ENCODE peak calls at places on chromosomes 13 and 19, in nine cellular contexts. N is fibroblast of the aortic adventitia, Z is omental fat pad, B is epithelial cell of esophagus, G is vagina, R is right atrium auricular region, O is AG04450, T is Calu3, K is glutamatergic neuron. J is an unnamed sample.
A peak's percentile ranks its signal among the peaks of the same experiment; 100 is the strongest.

GRCh38 chr13:73040968-73041580 is 17.7 kb upstream of the KLF5 start:
- DNase-seq in O (no peak), Z (no peak), N (no peak), K (no peak), T (peak; percentile 41), R (no peak), G (no peak), B (no peak), J (no peak)

GRCh38 chr19:55383279-55383788 is 758 bp downstream of the TMEM238 start:
- DNase-seq in R (no peak), B (no peak), N (no peak), G (no peak), O (no peak), T (no peak), K (peak; percentile 70), Z (no peak), J (no peak)

GRCh38 chr19:34405892-34406660 is 1.9 kb downstream of the PDCD2L start:
- DNase-seq in Z (no peak), R (no peak), K (no peak), N (no peak), T (no peak), O (no peak), B (no peak), G (no peak), J (no peak)

GRCh38 chr19:49585023-49585422 is 3.9 kb downstream of the PRRG2 start:
- DNase-seq in G (no peak), T (no peak), R (no peak), B (no peak), K (peak; percentile 63), N (no peak), O (no peak), Z (no peak), J (peak; percentile 69)

GRCh38 chr13:67231481-67231940 is 1.4 kb upstream of the PCDH9 start:
- DNase-seq in R (no peak), O (no peak), Z (no peak), T (no peak), N (peak; percentile 29), K (no peak), B (no peak), G (no peak), J (no peak)

GRCh38 chr19:58544591-58545285 is 874 bp downstream of the TRIM28 start:
- DNase-seq in B (peak; percentile 51), R (no peak), N (peak; percentile 51), O (no peak), T (peak; percentile 88), K (peak; percentile 81), Z (no peak), G (peak; percentile 86), J (no peak)

GRCh38 chr13:39244561-39245230 is 206.4 kb downstream of the NHLRC3 start:
- DNase-seq in O (no peak), G (no peak), T (no peak), B (no peak), Z (no peak), R (no peak), N (no peak), K (no peak), J (no peak)

GRCh38 chr19:16078311-16078758 is 2.0 kb downstream of the TPM4 start:
- DNase-seq in T (no peak), B (peak; percentile 87), N (no peak), Z (no peak), O (no peak), K (no peak), G (peak; percentile 92), R (no peak), J (no peak)

GRCh38 chr13:113192902-113193301 is 15.6 kb downstream of the PCID2 start:
- DNase-seq in N (peak; percentile 86), G (no peak), Z (no peak), O (no peak), K (no peak), T (no peak), R (no peak), B (peak; percentile 71), J (no peak)

GRCh38 chr13:113592571-113592970 is 8.0 kb downstream of the TFDP1 start:
- DNase-seq in G (peak; percentile 54), T (no peak), K (no peak), O (no peak), R (no peak), Z (no peak), B (no peak), N (no peak), J (peak; percentile 54)

GRCh38 chr13:23381877-23382276 is 51.6 kb downstream of the SACS start:
- DNase-seq in N (no peak), K (no peak), O (no peak), T (no peak), G (no peak), Z (no peak), B (no peak), R (no peak), J (no peak)

GRCh38 chr19:14113762-14114414 is 3.7 kb downstream of the PRKACA start:
- DNase-seq in Z (no peak), B (no peak), T (peak; percentile 45), O (no peak), N (no peak), G (no peak), R (no peak), K (peak; percentile 31), J (no peak)

GRCh38 chr19:2032296-2032941 is 16.9 kb upstream of the BTBD2 start:
- DNase-seq in N (peak; percentile 77), R (peak; percentile 97), G (peak; percentile 97), Z (peak; percentile 66), K (peak; percentile 16), O (no peak), B (peak; percentile 86), T (peak; percentile 92), J (no peak)

GRCh38 chr19:15091918-15092753 is 10.1 kb downstream of the OR1I1 start:
- DNase-seq in R (no peak), N (peak; percentile 85), G (no peak), B (peak; percentile 71), T (peak; percentile 45), Z (no peak), O (peak; percentile 39), K (no peak), J (no peak)

GRCh38 chr19:14467391-14467790 is 7.8 kb downstream of the PTGER1 start:
- DNase-seq in O (no peak), B (no peak), G (no peak), R (no peak), T (no peak), N (no peak), K (no peak), Z (no peak), J (no peak)

GRCh38 chr19:35908977-35909683 is 1.0 kb upstream of the TYROBP start:
- DNase-seq in O (no peak), G (no peak), N (no peak), B (no peak), Z (no peak), R (peak; percentile 75), T (no peak), K (no peak), J (no peak)

GRCh38 chr19:21850636-21851255 is 14.8 kb upstream of the ZNF43 start:
- DNase-seq in Z (no peak), R (no peak), N (no peak), K (no peak), O (no peak), G (no peak), B (no peak), T (no peak), J (no peak)

GRCh38 chr19:38455031-38455430 is 21.5 kb downstream of the RYR1 start:
- DNase-seq in Z (no peak), K (no peak), R (no peak), G (no peak), O (no peak), T (no peak), B (peak; percentile 32), N (peak; percentile 16), J (no peak)

GRCh38 chr13:30429235-30429634 is 6.9 kb downstream of the UBE2L5 start:
- DNase-seq in G (no peak), B (no peak), K (no peak), R (no peak), Z (no peak), N (no peak), T (no peak), O (no peak), J (no peak)

GRCh38 chr19:45553464-45553863 is 31.1 kb downstream of the OPA3 start:
- DNase-seq in B (peak; percentile 53), O (no peak), T (no peak), R (no peak), K (peak; percentile 64), N (no peak), G (no peak), Z (no peak), J (no peak)
- TF ChIP-seq CTCF in B (peak; percentile 35), O (no peak), T (no peak), R (no peak), K (peak; percentile 18), N (no peak), G (no peak), Z (no peak), J (no peak)

GRCh38 chr19:17555929-17556813 is 722 bp downstream of the COLGALT1 start:
- DNase-seq in N (peak; percentile 58), R (peak; percentile 75), G (no peak), O (no peak), B (peak; percentile 22), T (peak; percentile 52), Z (no peak), K (peak; percentile 63), J (no peak)
- TF ChIP-seq CTCF in N (no peak), R (peak; percentile 12), G (no peak), O (peak; percentile 11), B (no peak), T (no peak), Z (no peak), K (no peak), J (peak; percentile 12)

GRCh38 chr13:42477588-42478190 is 96.3 kb upstream of the TNFSF11 start:
- DNase-seq in O (no peak), N (no peak), K (no peak), B (no peak), Z (no peak), T (no peak), G (no peak), R (no peak), J (no peak)

GRCh38 chr13:42484396-42484795 is 89.6 kb upstream of the TNFSF11 start:
- DNase-seq in K (no peak), B (peak; percentile 70), T (no peak), N (peak; percentile 52), G (no peak), O (no peak), R (no peak), Z (no peak), J (no peak)

GRCh38 chr13:42474954-42475353 is 99.0 kb upstream of the TNFSF11 start:
- DNase-seq in G (no peak), B (no peak), K (no peak), O (peak; percentile 49), N (peak; percentile 39), T (no peak), Z (no peak), R (no peak), J (no peak)

GRCh38 chr13:42478531-42479156 is 95.3 kb upstream of the TNFSF11 start:
- DNase-seq in O (no peak), G (no peak), R (no peak), Z (no peak), K (no peak), T (no peak), B (peak; percentile 56), N (peak; percentile 57), J (no peak)
- TF ChIP-seq CTCF in O (peak; percentile 60), G (no peak), R (no peak), Z (no peak), K (no peak), T (no peak), B (peak; percentile 65), N (peak; percentile 70), J (peak; percentile 54)

DNA sequence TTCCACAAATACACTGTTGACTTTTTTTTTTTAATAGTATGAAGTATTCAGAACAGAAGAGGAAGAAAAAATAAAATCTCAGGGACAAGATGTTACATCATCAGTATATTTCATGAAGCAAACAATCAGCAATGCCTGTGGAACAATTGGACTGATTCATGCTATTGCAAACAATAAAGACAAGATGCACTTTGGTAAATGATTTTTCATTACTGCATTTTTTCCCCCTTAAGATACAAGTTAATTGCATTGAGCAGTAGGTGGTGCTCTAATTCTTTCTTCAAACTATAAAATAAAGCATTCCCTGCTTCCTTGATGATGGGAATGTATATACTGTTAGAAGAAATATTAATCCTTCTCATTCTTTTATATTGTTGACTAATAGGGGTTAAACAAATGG is 17.1 kb downstream of the UCHL3 start:
- DNase-seq in O (no peak), Z (no peak), T (no peak), K (no peak), N (peak; percentile 78), G (no peak), B (peak; percentile 62), R (no peak), J (no peak)
- TF ChIP-seq CTCF in O (peak; percentile 59), Z (no peak), T (no peak), K (no peak), N (peak; percentile 56), G (no peak), B (peak; percentile 32), R (peak; percentile 38), J (peak; percentile 53)

J was measured in type B pancreatic cell.